ENCODE peak calls at places on chromosomes 13 and 19, in five cellular contexts. T is breast epithelium, Q is mesothelial cell of epicardium, F is OCI-LY7, A is astrocyte. N is an unnamed sample.

GRCh38 chr19:15452111-15453047 is 2.6 kb upstream of the WIZ start:
- DNase-seq in T (peak; percentile 78), Q (no peak), F (peak; percentile 74), A (peak; percentile 43), N (no peak)

GRCh38 chr13:75393839-75394238 is 88.1 kb downstream of the TBC1D4 start:
- DNase-seq in T (no peak), Q (no peak), F (no peak), A (no peak), N (no peak)

GRCh38 chr19:56918682-56919307 is 78.3 kb upstream of the PEG3 start:
- DNase-seq in T (no peak), Q (no peak), F (no peak), A (no peak), N (no peak)

GRCh38 chr13:32622827-32623226 is 36.6 kb downstream of the PDS5B start:
- DNase-seq in T (no peak), Q (no peak), F (no peak), A (no peak), N (no peak)

GRCh38 chr19:4373601-4374441 is 26.5 kb downstream of the SH3GL1 start:
- DNase-seq in T (no peak), Q (no peak), F (no peak), A (no peak), N (no peak)

GRCh38 chr13:102825921-102826706 is 19.7 kb upstream of the ERCC5 start:
- DNase-seq in T (no peak), Q (no peak), F (no peak), A (peak; percentile 94), N (no peak)

GRCh38 chr13:52428295-52428694 is 22.1 kb downstream of the VPS36 start:
- DNase-seq in T (no peak), Q (no peak), F (no peak), A (peak; percentile 80), N (no peak)

GRCh38 chr13:42047561-42048322 is 706 bp upstream of the DGKH start:
- DNase-seq in T (peak; percentile 22), Q (no peak), F (peak; percentile 22), A (peak; percentile 65), N (no peak)

GRCh38 chr19:13729859-13730258 is 34.5 kb upstream of the MRI1 start:
- DNase-seq in T (no peak), Q (no peak), F (no peak), A (no peak), N (no peak)

GRCh38 chr19:55539082-55539715 is 2.3 kb upstream of the SBK2 start:
- DNase-seq in T (no peak), Q (no peak), F (no peak), A (no peak), N (no peak)

GRCh38 chr13:98447130-98447529 is 129.8 kb downstream of the STK24 start:
- DNase-seq in T (no peak), Q (no peak), F (no peak), A (no peak), N (no peak)

GRCh38 chr19:35124098-35125060 is 8.8 kb downstream of the FXYD3 start:
- DNase-seq in T (peak; percentile 88), Q (peak; percentile 64), F (peak; percentile 89), A (peak; percentile 71), N (no peak)

GRCh38 chr19:38389101-38389925 is 816 bp downstream of the SPRED3 start:
- DNase-seq in T (no peak), Q (no peak), F (no peak), A (peak; percentile 74), N (no peak)

GRCh38 chr19:23055946-23056345 is 53.0 kb upstream of the ZNF728 start:
- DNase-seq in T (peak; percentile 23), Q (no peak), F (no peak), A (no peak), N (no peak)

GRCh38 chr13:109919715-109920375 is 133.5 kb upstream of the IRS2 start:
- DNase-seq in T (no peak), Q (no peak), F (no peak), A (peak; percentile 47), N (no peak)

GRCh38 chr13:112455476-112456059 is 79.4 kb downstream of the SPACA7 start:
- DNase-seq in T (no peak), Q (no peak), F (no peak), A (no peak), N (no peak)

GRCh38 chr19:54209748-54210494 is 9.3 kb downstream of the RPS9 start:
- DNase-seq in T (peak; percentile 75), Q (no peak), F (no peak), A (peak; percentile 96), N (no peak)

GRCh38 chr19:6221878-6222746 is 57.7 kb downstream of the MLLT1 start:
- DNase-seq in T (no peak), Q (no peak), F (no peak), A (no peak), N (no peak)

GRCh38 chr13:100984349-100984748 is 309.8 kb upstream of the TMTC4 start:
- DNase-seq in T (no peak), Q (no peak), F (no peak), A (no peak), N (no peak)

GRCh38 chr13:110318920-110319319 is 11.8 kb downstream of the COL4A2 start:
- DNase-seq in T (peak; percentile 13), Q (no peak), F (no peak), A (no peak), N (no peak)

GRCh38 chr19:13610042-13610691 is 103.9 kb upstream of the CACNA1A start:
- DNase-seq in T (no peak), Q (no peak), F (peak; percentile 40), A (no peak), N (no peak)

GRCh38 chr13:79519252-79519651 is 38.3 kb downstream of the NDFIP2 start:
- DNase-seq in T (no peak), Q (no peak), F (no peak), A (peak; percentile 54), N (no peak)

GRCh38 chr13:79658333-79658975 is 177.5 kb downstream of the NDFIP2 start:
- DNase-seq in T (no peak), Q (no peak), F (no peak), A (no peak), N (no peak)

GRCh38 chr13:83825676-83826075 is 56.6 kb downstream of the SLITRK1 start:
- DNase-seq in T (no peak), Q (no peak), F (no peak), A (peak; percentile 12), N (no peak)

GRCh38 chr13:99196466-99197256 is 4.0 kb upstream of the UBAC2 start:
- DNase-seq in T (no peak), Q (no peak), F (peak; percentile 49), A (no peak), N (no peak)

GRCh38 chr19:16509141-16510061 is 13.2 kb downstream of the C19orf44 start:
- DNase-seq in T (peak; percentile 90), Q (no peak), F (no peak), A (peak; percentile 33), N (no peak)

GRCh38 chr19:55246462-55247451 is 12.1 kb downstream of the PPP6R1 start:
- DNase-seq in T (no peak), Q (no peak), F (no peak), A (no peak), N (no peak)

GRCh38 chr19:51595776-51596175 is 24.7 kb downstream of the ZNF175 start:
- DNase-seq in T (no peak), Q (no peak), F (no peak), A (no peak), N (no peak)

GRCh38 chr19:47498561-47498960 is 14.5 kb upstream of the KPTN start:
- DNase-seq in T (no peak), Q (no peak), F (no peak), A (no peak), N (no peak)

GRCh38 chr13:108276060-108276459 is 6.5 kb downstream of the TNFSF13B start:
- DNase-seq in T (no peak), Q (no peak), F (no peak), A (no peak), N (no peak)

DNA sequence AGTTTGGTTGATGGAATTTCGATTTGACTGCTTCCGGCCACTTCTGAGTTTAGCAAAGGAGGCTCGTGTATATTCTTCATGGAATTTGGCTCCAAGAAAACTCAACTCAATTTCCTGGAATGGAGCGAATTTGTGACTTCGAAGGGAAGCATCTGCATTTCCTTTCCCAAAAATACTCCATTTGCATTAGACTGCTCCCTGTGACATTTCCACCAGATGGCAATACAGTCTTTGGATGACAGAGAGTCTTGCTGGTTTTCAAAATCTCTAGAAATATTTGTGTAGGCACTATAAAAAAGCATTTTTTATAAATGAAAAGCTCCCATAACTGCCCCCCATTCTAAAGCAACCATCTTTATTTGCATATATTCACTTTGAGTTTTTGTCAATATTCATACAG is 4.1 kb downstream of the C1QTNF9 start:
- DNase-seq in T (no peak), Q (no peak), F (no peak), A (no peak), N (no peak)
- TF ChIP-seq CTCF in T (no peak), Q (no peak), F (peak; percentile 29), A (peak; percentile 22), N (peak; percentile 14)

GRCh38 chr19:8611391-8611883 is 922 bp upstream of the ADAMTS10 start:
- DNase-seq in T (no peak), Q (no peak), F (no peak), A (no peak), N (no peak)
- TF ChIP-seq CTCF in T (no peak), Q (no peak), F (no peak), A (no peak), N (no peak)

GRCh38 chr13:51025245-51025872 is 85.7 kb downstream of the C13orf42 start:
- DNase-seq in T (no peak), Q (no peak), F (no peak), A (no peak), N (no peak)

GRCh38 chr13:51033431-51034185 is 77.5 kb downstream of the C13orf42 start:
- DNase-seq in T (no peak), Q (no peak), F (no peak), A (no peak), N (no peak)

GRCh38 chr13:51032831-51033230 is 78.2 kb downstream of the C13orf42 start:
- DNase-seq in T (no peak), Q (no peak), F (no peak), A (no peak), N (no peak)

GRCh38 chr13:51026016-51026415 is 85.1 kb downstream of the C13orf42 start:
- DNase-seq in T (no peak), Q (no peak), F (no peak), A (no peak), N (no peak)

DNA sequence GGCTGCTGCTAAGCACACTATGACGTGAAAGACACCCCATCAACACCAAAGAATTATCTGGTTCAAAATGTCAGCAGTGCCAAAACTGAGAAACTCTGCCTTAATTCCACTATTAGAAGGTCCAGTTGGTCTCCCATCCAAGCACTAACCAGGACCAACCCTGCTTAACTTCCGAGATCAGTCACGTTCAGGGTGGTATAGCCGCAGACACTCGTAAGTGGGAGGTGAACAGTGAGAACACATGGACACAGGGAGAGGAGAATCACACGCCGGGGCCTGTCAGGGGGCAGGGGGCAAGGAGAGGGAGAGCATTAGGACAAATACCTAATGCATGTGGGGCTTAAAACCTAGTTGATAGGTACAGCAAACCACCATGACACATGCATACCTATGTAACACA is 83.4 kb downstream of the C13orf42 start:
- DNase-seq in T (no peak), Q (no peak), F (no peak), A (no peak), N (no peak)
- TF ChIP-seq CTCF in T (no peak), Q (no peak), F (no peak), A (no peak), N (no peak)

DNA sequence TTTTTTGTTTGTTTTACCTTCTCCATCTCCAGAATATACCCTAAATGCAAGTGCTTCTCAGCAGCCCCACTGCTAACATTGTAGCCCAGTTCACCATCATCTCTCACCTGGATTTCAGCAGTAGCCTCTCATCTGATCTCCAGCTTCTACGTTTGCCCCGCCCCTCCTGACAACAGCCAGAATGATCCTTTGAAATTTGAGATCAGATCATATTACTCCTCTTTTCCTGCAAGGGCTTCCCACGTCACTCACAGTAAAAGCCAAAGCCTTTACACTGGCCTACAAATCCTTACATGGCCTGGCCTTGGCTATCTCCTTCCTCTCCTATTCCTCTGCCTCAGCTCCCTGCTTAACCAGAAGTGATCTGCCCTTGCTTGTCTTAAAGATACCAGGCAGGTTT is 94.3 kb upstream of the NBEA start:
- DNase-seq in T (no peak), Q (no peak), F (no peak), A (no peak), N (no peak)
- TF ChIP-seq CTCF in T (no peak), Q (no peak), F (no peak), A (no peak), N (no peak)

N was measured in esophagus squamous epithelium.